ENCODE peak calls at places on chromosome 2, in five cellular contexts. One of them, this sample, is unnamed.
A peak's percentile ranks its signal among the peaks of the same experiment; 100 is the strongest.

GRCh38 chr2:142112648-142113278 is 18.1 kb downstream of the LRP1B start:
- DNase-seq in stomach: no peak
- DNase-seq in neural progenitor cell: no peak
- DNase-seq in GM12865: no peak
- DNase-seq in AG04450: no peak
- DNase-seq in this sample: no peak

GRCh38 chr2:119426801-119427395 is 4.8 kb upstream of the TMEM37 start:
- DNase-seq in stomach: peak; percentile 89
- DNase-seq in neural progenitor cell: no peak
- DNase-seq in GM12865: no peak
- DNase-seq in AG04450: no peak
- DNase-seq in this sample: peak; percentile 90

GRCh38 chr2:20180676-20181648 is 44.0 kb downstream of the SDC1 start:
- DNase-seq in stomach: no peak
- DNase-seq in neural progenitor cell: no peak
- DNase-seq in GM12865: no peak
- DNase-seq in AG04450: no peak
- DNase-seq in this sample: peak; percentile 57

GRCh38 chr2:218217366-218218309 is 649 bp downstream of the ARPC2 start:
- DNase-seq in stomach: peak; percentile 59
- DNase-seq in neural progenitor cell: peak; percentile 60
- DNase-seq in GM12865: peak; percentile 75
- DNase-seq in AG04450: no peak
- DNase-seq in this sample: peak; percentile 91

GRCh38 chr2:130339885-130340745 is 2.6 kb upstream of the IMP4 start:
- DNase-seq in stomach: no peak
- DNase-seq in neural progenitor cell: no peak
- DNase-seq in GM12865: no peak
- DNase-seq in AG04450: no peak
- DNase-seq in this sample: no peak

GRCh38 chr2:156334496-156335478 is 2.3 kb upstream of the NR4A2 start:
- DNase-seq in stomach: peak; percentile 91
- DNase-seq in neural progenitor cell: peak; percentile 76
- DNase-seq in GM12865: peak; percentile 75
- DNase-seq in AG04450: peak; percentile 81
- DNase-seq in this sample: peak; percentile 94

GRCh38 chr2:152920846-152921245 is 202.4 kb downstream of the ARL6IP6 start:
- DNase-seq in stomach: no peak
- DNase-seq in neural progenitor cell: no peak
- DNase-seq in GM12865: no peak
- DNase-seq in AG04450: no peak
- DNase-seq in this sample: no peak

GRCh38 chr2:44843086-44843485 is 98.4 kb upstream of the SIX3 start:
- DNase-seq in stomach: no peak
- DNase-seq in neural progenitor cell: no peak
- DNase-seq in GM12865: no peak
- DNase-seq in AG04450: no peak
- DNase-seq in this sample: no peak

GRCh38 chr2:158052761-158053160 is 48.9 kb upstream of the UPP2 start:
- DNase-seq in stomach: no peak
- DNase-seq in neural progenitor cell: no peak
- DNase-seq in GM12865: no peak
- DNase-seq in AG04450: no peak
- DNase-seq in this sample: no peak

GRCh38 chr2:149313512-149313972 is 16.8 kb upstream of the LYPD6 start:
- DNase-seq in stomach: peak; percentile 36
- DNase-seq in neural progenitor cell: peak; percentile 71
- DNase-seq in GM12865: peak; percentile 56
- DNase-seq in AG04450: no peak
- DNase-seq in this sample: no peak

GRCh38 chr2:154170400-154170799 is 298.7 kb downstream of the GALNT13 start:
- DNase-seq in stomach: no peak
- DNase-seq in neural progenitor cell: no peak
- DNase-seq in GM12865: no peak
- DNase-seq in AG04450: no peak
- DNase-seq in this sample: no peak

GRCh38 chr2:89844221-89844943 is 1152.9 kb downstream of the RPIA start:
- DNase-seq in stomach: no peak
- DNase-seq in neural progenitor cell: no peak
- DNase-seq in GM12865: no peak
- DNase-seq in AG04450: no peak
- DNase-seq in this sample: no peak

GRCh38 chr2:39875182-39875913 is 96.3 kb upstream of the THUMPD2 start:
- DNase-seq in stomach: no peak
- DNase-seq in neural progenitor cell: no peak
- DNase-seq in GM12865: no peak
- DNase-seq in AG04450: peak; percentile 91
- DNase-seq in this sample: no peak

GRCh38 chr2:152861349-152861942 is 143.0 kb downstream of the ARL6IP6 start:
- DNase-seq in stomach: peak; percentile 27
- DNase-seq in neural progenitor cell: peak; percentile 53
- DNase-seq in GM12865: peak; percentile 37
- DNase-seq in AG04450: no peak
- DNase-seq in this sample: no peak

GRCh38 chr2:10135296-10136089 is 13.0 kb downstream of the RRM2 start:
- DNase-seq in stomach: no peak
- DNase-seq in neural progenitor cell: no peak
- DNase-seq in GM12865: no peak
- DNase-seq in AG04450: no peak
- DNase-seq in this sample: no peak

GRCh38 chr2:187687585-187687984 is 133.3 kb upstream of the TFPI start:
- DNase-seq in stomach: no peak
- DNase-seq in neural progenitor cell: no peak
- DNase-seq in GM12865: no peak
- DNase-seq in AG04450: no peak
- DNase-seq in this sample: no peak

GRCh38 chr2:85765081-85765731 is 11.4 kb downstream of the ATOH8 start:
- DNase-seq in stomach: no peak
- DNase-seq in neural progenitor cell: peak; percentile 92
- DNase-seq in GM12865: no peak
- DNase-seq in AG04450: no peak
- DNase-seq in this sample: no peak

GRCh38 chr2:152497481-152498052 is 162.6 kb downstream of the FMNL2 start:
- DNase-seq in stomach: peak; percentile 66
- DNase-seq in neural progenitor cell: no peak
- DNase-seq in GM12865: peak; percentile 50
- DNase-seq in AG04450: no peak
- DNase-seq in this sample: no peak

GRCh38 chr2:54456526-54457325 is 599 bp downstream of the SPTBN1 start:
- DNase-seq in stomach: no peak
- DNase-seq in neural progenitor cell: peak; percentile 79
- DNase-seq in GM12865: no peak
- DNase-seq in AG04450: no peak
- DNase-seq in this sample: peak; percentile 69

GRCh38 chr2:240662681-240663080 is 20.0 kb downstream of the AQP12B start:
- DNase-seq in stomach: no peak
- DNase-seq in neural progenitor cell: no peak
- DNase-seq in GM12865: no peak
- DNase-seq in AG04450: no peak
- DNase-seq in this sample: no peak

GRCh38 chr2:178006710-178007109 is 65.9 kb downstream of the PDE11A start:
- DNase-seq in stomach: no peak
- DNase-seq in neural progenitor cell: no peak
- DNase-seq in GM12865: no peak
- DNase-seq in AG04450: no peak
- DNase-seq in this sample: no peak

GRCh38 chr2:38515155-38516074 is 87.3 kb downstream of the HNRNPLL start:
- DNase-seq in stomach: peak; percentile 36
- DNase-seq in neural progenitor cell: no peak
- DNase-seq in GM12865: no peak
- DNase-seq in AG04450: no peak
- DNase-seq in this sample: peak; percentile 85

GRCh38 chr2:85706063-85706462 is 11.9 kb downstream of the GNLY start:
- DNase-seq in stomach: no peak
- DNase-seq in neural progenitor cell: no peak
- DNase-seq in GM12865: no peak
- DNase-seq in AG04450: no peak
- DNase-seq in this sample: no peak

GRCh38 chr2:165795011-165795410 is 964 bp upstream of the GALNT3 start:
- DNase-seq in stomach: no peak
- DNase-seq in neural progenitor cell: no peak
- DNase-seq in GM12865: peak; percentile 38
- DNase-seq in AG04450: no peak
- DNase-seq in this sample: no peak

GRCh38 chr2:119464977-119465376 is 33.3 kb downstream of the TMEM37 start:
- DNase-seq in stomach: no peak
- DNase-seq in neural progenitor cell: no peak
- DNase-seq in GM12865: no peak
- DNase-seq in AG04450: no peak
- DNase-seq in this sample: no peak

GRCh38 chr2:3285901-3286645 is 91.5 kb downstream of the EIPR1 start:
- DNase-seq in stomach: peak; percentile 21
- DNase-seq in neural progenitor cell: no peak
- DNase-seq in GM12865: no peak
- DNase-seq in AG04450: no peak
- DNase-seq in this sample: no peak

GRCh38 chr2:200617089-200618050 is 31.6 kb downstream of the AOX1 start:
- DNase-seq in stomach: no peak
- DNase-seq in neural progenitor cell: no peak
- DNase-seq in GM12865: peak; percentile 11
- DNase-seq in AG04450: no peak
- DNase-seq in this sample: no peak

GRCh38 chr2:6052577-6052976 is 360.4 kb downstream of the SOX11 start:
- DNase-seq in stomach: no peak
- DNase-seq in neural progenitor cell: no peak
- DNase-seq in GM12865: no peak
- DNase-seq in AG04450: no peak
- DNase-seq in this sample: no peak

GRCh38 chr2:144211826-144212225 is 308.1 kb downstream of the ZEB2 start:
- DNase-seq in stomach: no peak
- DNase-seq in neural progenitor cell: no peak
- DNase-seq in GM12865: peak; percentile 17
- DNase-seq in AG04450: no peak
- DNase-seq in this sample: no peak

GRCh38 chr2:223947711-223948205 is 2.6 kb upstream of the WDFY1 start:
- DNase-seq in stomach: no peak
- DNase-seq in neural progenitor cell: peak; percentile 55
- DNase-seq in GM12865: no peak
- DNase-seq in AG04450: no peak
- DNase-seq in this sample: no peak

GRCh38 chr2:82852787-82853186 is 1606.3 kb downstream of the SUCLG1 start:
- DNase-seq in stomach: no peak
- DNase-seq in neural progenitor cell: no peak
- DNase-seq in GM12865: no peak
- DNase-seq in AG04450: no peak
- DNase-seq in this sample: no peak

DNA sequence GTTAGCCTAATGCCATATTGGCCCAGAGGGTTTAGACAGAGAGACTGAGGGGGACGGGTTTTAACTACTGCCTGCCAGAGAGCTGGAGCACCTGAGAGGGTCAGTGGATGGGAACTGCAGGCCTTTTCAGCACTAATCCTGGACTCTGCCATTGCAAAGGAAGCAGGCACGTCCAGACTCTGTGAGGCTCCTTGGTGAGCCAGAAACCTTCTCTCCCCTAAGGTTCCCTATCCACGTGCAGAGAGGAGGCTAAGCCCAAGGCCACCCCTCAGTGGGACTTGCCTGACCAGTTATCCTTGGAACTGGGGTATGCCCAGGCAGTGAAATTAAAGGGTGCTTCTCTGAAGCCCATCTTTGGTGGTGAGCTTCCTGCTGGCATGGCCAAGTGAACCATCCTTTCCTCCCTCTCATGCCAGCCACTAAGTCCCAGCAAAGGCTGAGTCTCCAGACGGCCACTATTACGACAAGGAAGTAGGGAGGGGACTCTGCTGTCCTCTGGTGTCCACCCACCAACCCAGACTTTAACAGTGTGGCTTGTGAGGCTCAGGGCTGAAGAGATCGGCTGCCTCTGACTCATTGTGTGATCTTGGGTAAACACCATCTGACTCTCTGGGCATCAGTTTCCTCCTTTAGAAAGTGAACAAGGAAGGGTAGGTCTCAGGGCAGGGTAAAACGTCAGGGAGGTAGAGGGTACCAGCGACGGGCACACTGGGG is 3.9 kb upstream of the MLPH start:
- DNase-seq in stomach: peak; percentile 74
- DNase-seq in neural progenitor cell: peak; percentile 45
- DNase-seq in GM12865: peak; percentile 5
- DNase-seq in AG04450: peak; percentile 64
- DNase-seq in this sample: peak; percentile 76
- H3K4me3 ChIP-seq in stomach: no peak overlapping the region
- H3K4me3 ChIP-seq in neural progenitor cell: no peak overlapping the region
- H3K4me3 ChIP-seq in GM12865: no peak overlapping the region
- H3K4me3 ChIP-seq in AG04450: no peak overlapping the region
- H3K4me3 ChIP-seq in this sample: no peak overlapping the region

DNA sequence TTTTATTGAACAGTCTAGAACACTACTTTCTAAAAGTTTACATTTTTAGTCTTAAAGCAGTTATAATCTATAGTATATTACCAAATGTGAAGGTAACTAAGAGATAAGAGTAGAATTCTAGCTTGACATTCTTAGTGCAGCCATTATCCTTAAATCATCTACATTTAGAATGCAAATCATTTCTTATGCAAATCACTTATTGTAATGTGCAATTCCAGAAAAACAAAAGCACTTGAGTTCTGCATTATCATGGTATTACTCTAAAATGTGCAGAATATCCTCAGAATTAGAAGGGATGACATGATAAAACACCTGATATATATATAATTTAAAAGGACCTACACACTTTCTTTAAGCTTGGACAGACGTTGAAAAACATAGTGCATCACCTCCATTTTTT is 707 bp upstream of the LRRTM4 start:
- DNase-seq in stomach: no peak
- DNase-seq in neural progenitor cell: no peak
- DNase-seq in GM12865: no peak
- DNase-seq in AG04450: no peak
- DNase-seq in this sample: no peak
- H3K4me3 ChIP-seq in stomach: no peak overlapping the region
- H3K4me3 ChIP-seq in neural progenitor cell: peak overlapping the region; percentile 36
- H3K4me3 ChIP-seq in GM12865: no peak overlapping the region
- H3K4me3 ChIP-seq in AG04450: no peak overlapping the region
- H3K4me3 ChIP-seq in this sample: no peak overlapping the region

GRCh38 chr2:203871371-203871983 is 3.9 kb downstream of the CTLA4 start:
- DNase-seq in stomach: no peak
- DNase-seq in neural progenitor cell: no peak
- DNase-seq in GM12865: peak; percentile 88
- DNase-seq in AG04450: no peak
- DNase-seq in this sample: no peak

GRCh38 chr2:203869207-203869606 is 1.6 kb downstream of the CTLA4 start:
- DNase-seq in stomach: no peak
- DNase-seq in neural progenitor cell: no peak
- DNase-seq in GM12865: no peak
- DNase-seq in AG04450: no peak
- DNase-seq in this sample: no peak

GRCh38 chr2:203870481-203870880 is 2.9 kb downstream of the CTLA4 start:
- DNase-seq in stomach: no peak
- DNase-seq in neural progenitor cell: no peak
- DNase-seq in GM12865: no peak
- DNase-seq in AG04450: no peak
- DNase-seq in this sample: no peak

GRCh38 chr2:203870942-203871341 is 3.4 kb downstream of the CTLA4 start:
- DNase-seq in stomach: no peak
- DNase-seq in neural progenitor cell: no peak
- DNase-seq in GM12865: no peak
- DNase-seq in AG04450: no peak
- DNase-seq in this sample: no peak

GRCh38 chr2:203869610-203870042 is 2.1 kb downstream of the CTLA4 start:
- DNase-seq in stomach: no peak
- DNase-seq in neural progenitor cell: no peak
- DNase-seq in GM12865: no peak
- DNase-seq in AG04450: no peak
- DNase-seq in this sample: no peak
- H3K4me3 ChIP-seq in stomach: no peak overlapping the region
- H3K4me3 ChIP-seq in neural progenitor cell: no peak overlapping the region
- H3K4me3 ChIP-seq in GM12865: no peak overlapping the region
- H3K4me3 ChIP-seq in AG04450: no peak overlapping the region
- H3K4me3 ChIP-seq in this sample: no peak overlapping the region

GRCh38 chr2:172148246-172148645 is 45.5 kb upstream of the DLX2 start:
- DNase-seq in stomach: no peak
- DNase-seq in neural progenitor cell: no peak
- DNase-seq in GM12865: no peak
- DNase-seq in AG04450: no peak
- DNase-seq in this sample: no peak
- H3K4me3 ChIP-seq in stomach: no peak overlapping the region
- H3K4me3 ChIP-seq in neural progenitor cell: no peak overlapping the region
- H3K4me3 ChIP-seq in GM12865: no peak overlapping the region
- H3K4me3 ChIP-seq in AG04450: no peak overlapping the region
- H3K4me3 ChIP-seq in this sample: no peak overlapping the region